ENCODE peak calls at places on chromosomes 7 and 10, in four cellular contexts. One of them, this sample, is unnamed. For H3K27me3, the result is how much of the 10 kb centered on the place peaks cover.

GRCh38 chr7:81299711-81300110 is 380.9 kb upstream of the SEMA3C start:
- DNase-seq in H9: no peak
- DNase-seq in IMR-90: peak
- DNase-seq in neuronal stem cell: no peak
- DNase-seq in this sample: no peak

GRCh38 chr10:103083266-103083976 is 109.7 kb downstream of the NT5C2 start:
- DNase-seq in IMR-90: no peak
- DNase-seq in H9: no peak
- DNase-seq in neuronal stem cell: no peak
- DNase-seq in this sample: no peak

GRCh38 chr10:128912568-128913311 is 554.3 kb upstream of the MGMT start:
- DNase-seq in IMR-90: no peak
- DNase-seq in H9: no peak
- DNase-seq in neuronal stem cell: no peak
- DNase-seq in this sample: no peak

GRCh38 chr10:20909801-20910200 is 12.7 kb upstream of the NEBL start:
- DNase-seq in H9: no peak
- DNase-seq in neuronal stem cell: no peak
- DNase-seq in IMR-90: no peak
- DNase-seq in this sample: no peak

GRCh38 chr7:135748770-135749169 is at the start of gene FAM180A:
- DNase-seq in IMR-90: peak
- DNase-seq in neuronal stem cell: no peak
- DNase-seq in H9: no peak
- DNase-seq in this sample: no peak

GRCh38 chr7:30365626-30366025 is 81.2 kb downstream of the ZNRF2 start:
- DNase-seq in H9: no peak
- DNase-seq in IMR-90: no peak
- DNase-seq in neuronal stem cell: no peak
- DNase-seq in this sample: no peak

GRCh38 chr7:40978047-40978446 is 724.8 kb downstream of the INHBA start:
- DNase-seq in H9: no peak
- DNase-seq in neuronal stem cell: no peak
- DNase-seq in IMR-90: no peak
- DNase-seq in this sample: no peak

GRCh38 chr7:155913311-155913710 is 101.0 kb upstream of the SHH start:
- DNase-seq in H9: no peak
- DNase-seq in neuronal stem cell: no peak
- DNase-seq in IMR-90: peak
- DNase-seq in this sample: no peak

GRCh38 chr7:98210513-98211220 is 572 bp upstream of the BHLHA15 start:
- DNase-seq in IMR-90: no peak
- DNase-seq in neuronal stem cell: no peak
- DNase-seq in H9: peak
- DNase-seq in this sample: peak

GRCh38 chr7:85479918-85480658 is 293.2 kb upstream of the SEMA3D start:
- DNase-seq in H9: no peak
- DNase-seq in neuronal stem cell: no peak
- DNase-seq in IMR-90: peak
- DNase-seq in this sample: no peak

GRCh38 chr10:132117146-132117545 is 51.4 kb downstream of the JAKMIP3 start:
- DNase-seq in neuronal stem cell: no peak
- DNase-seq in IMR-90: no peak
- DNase-seq in H9: no peak
- DNase-seq in this sample: no peak

GRCh38 chr10:129741280-129741977 is 222.6 kb downstream of the EBF3 start:
- DNase-seq in H9: peak
- DNase-seq in IMR-90: no peak
- DNase-seq in neuronal stem cell: no peak
- DNase-seq in this sample: no peak

GRCh38 chr7:66265566-66265965 is 60.4 kb downstream of the TPST1 start:
- DNase-seq in neuronal stem cell: no peak
- DNase-seq in H9: no peak
- DNase-seq in IMR-90: peak
- DNase-seq in this sample: peak

GRCh38 chr7:47625861-47626444 is 44.0 kb upstream of the TNS3 start:
- DNase-seq in neuronal stem cell: no peak
- DNase-seq in H9: peak
- DNase-seq in IMR-90: no peak
- DNase-seq in this sample: no peak

GRCh38 chr10:80118669-80119068 is 13.9 kb upstream of the PLAC9 start:
- DNase-seq in IMR-90: no peak
- DNase-seq in neuronal stem cell: no peak
- DNase-seq in H9: no peak
- DNase-seq in this sample: no peak

GRCh38 chr10:103428989-103429643 is 23.1 kb downstream of the CALHM2 start:
- DNase-seq in H9: no peak
- DNase-seq in neuronal stem cell: no peak
- DNase-seq in IMR-90: no peak
- DNase-seq in this sample: no peak

GRCh38 chr7:127938588-127938987 is 92.6 kb downstream of the LRRC4 start:
- DNase-seq in neuronal stem cell: no peak
- DNase-seq in IMR-90: peak
- DNase-seq in H9: no peak
- DNase-seq in this sample: no peak

GRCh38 chr10:92848037-92848440 is 281 bp upstream of the EXOC6 start:
- DNase-seq in IMR-90: no peak
- DNase-seq in H9: no peak
- DNase-seq in neuronal stem cell: no peak
- DNase-seq in this sample: peak

GRCh38 chr10:92689663-92690210 is at the start of gene HHEX:
- DNase-seq in IMR-90: peak
- DNase-seq in H9: peak
- DNase-seq in neuronal stem cell: peak
- DNase-seq in this sample: peak

GRCh38 chr7:40221836-40222235 is 87.0 kb downstream of the SUGCT start:
- DNase-seq in H9: no peak
- DNase-seq in IMR-90: peak
- DNase-seq in neuronal stem cell: no peak
- DNase-seq in this sample: peak

GRCh38 chr10:12501324-12501723 is 152.0 kb downstream of the CAMK1D start:
- DNase-seq in neuronal stem cell: no peak
- DNase-seq in IMR-90: no peak
- DNase-seq in H9: no peak
- DNase-seq in this sample: peak

GRCh38 chr7:23230586-23231195 is 15.9 kb upstream of the GPNMB start:
- DNase-seq in neuronal stem cell: no peak
- DNase-seq in H9: no peak
- DNase-seq in IMR-90: no peak
- DNase-seq in this sample: no peak

GRCh38 chr7:115357213-115357999 is 435.5 kb downstream of the MDFIC start:
- DNase-seq in neuronal stem cell: no peak
- DNase-seq in H9: no peak
- DNase-seq in IMR-90: peak
- DNase-seq in this sample: no peak

GRCh38 chr7:4040031-4040928 is 641.8 kb upstream of the FOXK1 start:
- DNase-seq in IMR-90: no peak
- DNase-seq in H9: peak
- DNase-seq in neuronal stem cell: no peak
- DNase-seq in this sample: no peak

GRCh38 chr10:97778452-97779302 is 6.9 kb upstream of the SFRP5 start:
- DNase-seq in IMR-90: no peak
- DNase-seq in H9: no peak
- DNase-seq in neuronal stem cell: no peak
- DNase-seq in this sample: no peak

GRCh38 chr10:110211455-110211843 is 4.0 kb downstream of the MXI1 start:
- DNase-seq in neuronal stem cell: no peak
- DNase-seq in IMR-90: no peak
- DNase-seq in H9: no peak
- DNase-seq in this sample: no peak

GRCh38 chr10:59880976-59881510 is 25.3 kb downstream of the CCDC6 start:
- DNase-seq in neuronal stem cell: no peak
- DNase-seq in IMR-90: no peak
- DNase-seq in H9: no peak
- DNase-seq in this sample: no peak

GRCh38 chr10:57846307-57847065 is 421.2 kb downstream of the IPMK start:
- DNase-seq in neuronal stem cell: no peak
- DNase-seq in IMR-90: no peak
- DNase-seq in H9: no peak
- DNase-seq in this sample: no peak

GRCh38 chr10:32960022-32960421 is 2.0 kb upstream of the ITGB1 start:
- DNase-seq in neuronal stem cell: no peak
- DNase-seq in IMR-90: no peak
- DNase-seq in H9: no peak
- DNase-seq in this sample: no peak

GRCh38 chr7:150909192-150909591 is 56.9 kb downstream of the AOC1 start:
- DNase-seq in IMR-90: no peak
- DNase-seq in neuronal stem cell: no peak
- DNase-seq in H9: no peak
- DNase-seq in this sample: no peak

GRCh38 chr7:45973725-45974532 is 52.9 kb upstream of the IGFBP3 start:
- DNase-seq in IMR-90: peak
- DNase-seq in H9: no peak
- DNase-seq in neuronal stem cell: no peak
- DNase-seq in this sample: no peak

GRCh38 chr7:36165059-36165458 is 12.0 kb downstream of the EEPD1 start:
- DNase-seq in H9: no peak
- DNase-seq in IMR-90: peak
- DNase-seq in neuronal stem cell: no peak
- DNase-seq in this sample: peak

GRCh38 chr7:35831208-35831607 is 30.4 kb downstream of the SEPTIN7 start:
- DNase-seq in H9: no peak
- DNase-seq in neuronal stem cell: peak
- DNase-seq in IMR-90: peak
- DNase-seq in this sample: no peak

GRCh38 chr10:24435374-24435773 is 226.4 kb downstream of the KIAA1217 start:
- DNase-seq in neuronal stem cell: no peak
- DNase-seq in H9: no peak
- DNase-seq in IMR-90: peak
- DNase-seq in this sample: no peak

GRCh38 chr7:82467020-82467419 is 23.4 kb upstream of the CACNA2D1 start:
- DNase-seq in IMR-90: no peak
- DNase-seq in H9: no peak
- DNase-seq in neuronal stem cell: no peak
- DNase-seq in this sample: no peak

GRCh38 chr7:82472966-82473365 is 29.4 kb upstream of the CACNA2D1 start:
- DNase-seq in IMR-90: peak
- DNase-seq in H9: no peak
- DNase-seq in neuronal stem cell: no peak
- DNase-seq in this sample: no peak

GRCh38 chr7:82468435-82468834 is 24.9 kb upstream of the CACNA2D1 start:
- DNase-seq in H9: no peak
- DNase-seq in IMR-90: no peak
- DNase-seq in neuronal stem cell: no peak
- DNase-seq in this sample: no peak

GRCh38 chr7:82471351-82472020 is 27.9 kb upstream of the CACNA2D1 start:
- DNase-seq in neuronal stem cell: no peak
- DNase-seq in H9: no peak
- DNase-seq in IMR-90: no peak
- DNase-seq in this sample: no peak

DNA sequence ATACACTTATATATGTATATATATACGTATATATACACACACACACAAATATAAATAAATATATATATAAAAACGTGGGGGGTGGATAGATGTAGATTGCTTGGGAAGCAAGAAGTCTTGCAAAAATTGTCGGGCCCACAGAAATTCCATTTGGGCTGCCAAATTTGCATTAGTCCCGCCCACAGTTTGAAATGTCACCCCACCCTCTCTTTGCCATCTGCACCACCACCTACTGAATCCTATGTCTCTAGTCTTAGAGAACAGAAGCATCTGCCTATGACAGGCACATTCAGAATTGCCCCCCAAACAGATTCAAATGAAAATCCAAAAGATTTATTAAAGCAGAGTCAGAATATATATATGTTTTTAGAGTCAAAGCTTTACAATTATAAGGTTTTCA is 25.6 kb upstream of the CACNA2D1 start:
- DNase-seq in neuronal stem cell: no peak
- DNase-seq in H9: no peak
- DNase-seq in IMR-90: no peak
- DNase-seq in this sample: no peak
- H2AK5ac ChIP-seq in neuronal stem cell: no peak
- H2AK5ac ChIP-seq in H9: no peak
- H2AK5ac ChIP-seq in IMR-90: no peak
- H2AK5ac ChIP-seq in this sample: no peak

GRCh38 chr7:104208421-104208780 is 588 bp upstream of the ORC5 start:
- DNase-seq in H9: no peak
- DNase-seq in neuronal stem cell: no peak
- DNase-seq in IMR-90: no peak
- DNase-seq in this sample: no peak
- H3K27ac ChIP-seq in H9: no peak
- H3K27ac ChIP-seq in neuronal stem cell: no peak
- H3K27ac ChIP-seq in IMR-90: peak
- H3K27ac ChIP-seq in this sample: no peak

GRCh38 chr10:71493741-71494140 is 97.0 kb downstream of the CDH23 start:
- DNase-seq in neuronal stem cell: no peak
- DNase-seq in IMR-90: no peak
- DNase-seq in H9: no peak
- DNase-seq in this sample: no peak
- H3K27me3 ChIP-seq in neuronal stem cell: under half
- H3K27me3 ChIP-seq in IMR-90: under half
- H3K27me3 ChIP-seq in H9: under half
- H3K27me3 ChIP-seq in this sample: under half

DNA sequence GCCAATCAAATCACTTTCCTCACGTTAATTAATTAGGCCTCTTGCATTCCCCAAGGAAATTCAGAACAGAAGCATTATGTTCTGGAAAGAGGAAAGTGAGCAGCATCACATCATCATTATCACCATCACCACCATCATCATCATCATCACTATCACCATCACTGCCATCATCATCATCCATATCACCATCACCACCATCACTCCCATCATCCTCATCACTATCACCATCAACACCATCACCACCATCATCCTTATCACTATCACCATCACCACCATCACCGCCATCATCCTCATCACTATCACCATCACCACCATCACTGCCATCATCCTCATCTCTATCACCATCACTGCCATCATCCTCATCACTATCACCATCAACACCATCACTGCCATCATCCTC is 31.4 kb upstream of the PLXNA4 start:
- DNase-seq in H9: no peak
- DNase-seq in neuronal stem cell: no peak
- DNase-seq in IMR-90: no peak
- DNase-seq in this sample: no peak
- H2AK5ac ChIP-seq in H9: no peak
- H2AK5ac ChIP-seq in neuronal stem cell: no peak
- H2AK5ac ChIP-seq in IMR-90: no peak
- H2AK5ac ChIP-seq in this sample: no peak

GRCh38 chr7:2037805-2038635 is 194.7 kb downstream of the MAD1L1 start:
- DNase-seq in neuronal stem cell: no peak
- DNase-seq in H9: no peak
- DNase-seq in IMR-90: peak
- DNase-seq in this sample: no peak
- H3K27ac ChIP-seq in neuronal stem cell: no peak
- H3K27ac ChIP-seq in H9: no peak
- H3K27ac ChIP-seq in IMR-90: peak
- H3K27ac ChIP-seq in this sample: no peak

This sample was measured in trophoblast cell.